ENCODE peak calls at places on chromosome 21, in seven cellular contexts. V is H9; I is K562; L is CD8-positive, alpha-beta T cell; H is nephron progenitor cell; U is fibroblast of the aortic adventitia; X is A549. T is an unnamed sample.

GRCh38 chr21:14569868-14570267 is 23.8 kb upstream of the SAMSN1 start:
- DNase-seq in V (no peak), I (no peak), L (no peak), H (no peak), U (no peak), X (no peak), T (no peak)

GRCh38 chr21:25552856-25553255 is 54.4 kb downstream of the MRPL39 start:
- DNase-seq in V (no peak), I (no peak), L (no peak), H (no peak), U (no peak), X (no peak), T (no peak)

GRCh38 chr21:45293214-45293725 is 5.6 kb upstream of the POFUT2 start:
- DNase-seq in V (peak; percentile 27), I (no peak), L (no peak), H (no peak), U (peak; percentile 45), X (no peak), T (no peak)

GRCh38 chr21:46352913-46353312 is 29.0 kb downstream of the PCNT start:
- DNase-seq in V (no peak), I (no peak), L (no peak), H (no peak), U (no peak), X (no peak), T (no peak)

GRCh38 chr21:35974801-35975200 is 85.5 kb downstream of the SETD4 start:
- DNase-seq in V (no peak), I (no peak), L (no peak), H (no peak), U (no peak), X (no peak), T (no peak)

GRCh38 chr21:23936224-23936623 is 1671.1 kb downstream of the MRPL39 start:
- DNase-seq in V (no peak), I (peak; percentile 11), L (no peak), H (no peak), U (peak; percentile 25), X (peak; percentile 0), T (no peak)

GRCh38 chr21:43827015-43827611 is 37.7 kb downstream of the RRP1 start:
- DNase-seq in V (no peak), I (no peak), L (no peak), H (no peak), U (peak; percentile 65), X (peak; percentile 41), T (peak; percentile 80)

GRCh38 chr21:35470522-35470921 is 421.4 kb upstream of the RUNX1 start:
- DNase-seq in V (peak; percentile 51), I (peak; percentile 51), L (no peak), H (no peak), U (no peak), X (no peak), T (no peak)

GRCh38 chr21:34593954-34594531 is 20.9 kb downstream of the RCAN1 start:
- DNase-seq in V (no peak), I (no peak), L (no peak), H (no peak), U (no peak), X (no peak), T (no peak)

GRCh38 chr21:45323487-45324380 is 36.0 kb upstream of the POFUT2 start:
- DNase-seq in V (no peak), I (no peak), L (no peak), H (no peak), U (peak; percentile 63), X (no peak), T (no peak)

GRCh38 chr21:44316277-44316900 is 16.5 kb downstream of the PFKL start:
- DNase-seq in V (no peak), I (no peak), L (no peak), H (no peak), U (no peak), X (no peak), T (no peak)

GRCh38 chr21:25898671-25899070 is 163.9 kb downstream of the GABPA start:
- DNase-seq in V (no peak), I (no peak), L (no peak), H (no peak), U (peak; percentile 24), X (no peak), T (no peak)

GRCh38 chr21:43669828-43670605 is 10.7 kb downstream of the RRP1B start:
- DNase-seq in V (no peak), I (no peak), L (no peak), H (no peak), U (no peak), X (no peak), T (no peak)

GRCh38 chr21:46661211-46661625 is 25.7 kb downstream of the PRMT2 start:
- DNase-seq in V (peak; percentile 80), I (no peak), L (peak; percentile 76), H (peak; percentile 81), U (peak; percentile 83), X (no peak), T (peak; percentile 68)

GRCh38 chr21:30227633-30228404 is 11.9 kb upstream of the CLDN8 start:
- DNase-seq in V (no peak), I (no peak), L (no peak), H (no peak), U (peak; percentile 80), X (peak; percentile 43), T (peak; percentile 48)

GRCh38 chr21:45017376-45017960 is 56.9 kb upstream of the ADARB1 start:
- DNase-seq in V (no peak), I (no peak), L (no peak), H (no peak), U (no peak), X (no peak), T (no peak)

GRCh38 chr21:45192332-45192731 is 95.4 kb downstream of the POFUT2 start:
- DNase-seq in V (no peak), I (no peak), L (no peak), H (no peak), U (no peak), X (no peak), T (no peak)

GRCh38 chr21:33402011-33402979 is 918 bp upstream of the IFNGR2 start:
- DNase-seq in V (peak; percentile 60), I (no peak), L (peak; percentile 58), H (peak; percentile 25), U (peak; percentile 72), X (no peak), T (peak; percentile 65)

GRCh38 chr21:45982256-45982757 is 737 bp downstream of the COL6A1 start:
- DNase-seq in V (no peak), I (no peak), L (no peak), H (peak; percentile 45), U (no peak), X (no peak), T (no peak)

GRCh38 chr21:45292399-45293213 is 4.9 kb upstream of the POFUT2 start:
- DNase-seq in V (peak; percentile 88), I (peak; percentile 87), L (peak; percentile 85), H (peak; percentile 89), U (peak; percentile 84), X (peak; percentile 77), T (peak; percentile 76)

GRCh38 chr21:25563399-25564116 is 43.7 kb downstream of the MRPL39 start:
- DNase-seq in V (no peak), I (no peak), L (no peak), H (no peak), U (peak; percentile 10), X (no peak), T (no peak)

GRCh38 chr21:26115899-26116298 is 54.7 kb downstream of the APP start:
- DNase-seq in V (no peak), I (no peak), L (no peak), H (no peak), U (peak; percentile 60), X (peak; percentile 6), T (peak; percentile 46)

GRCh38 chr21:38506606-38507331 is 8.5 kb upstream of the ERG start:
- DNase-seq in V (no peak), I (no peak), L (no peak), H (no peak), U (no peak), X (no peak), T (no peak)

GRCh38 chr21:38511198-38511597 is 12.9 kb upstream of the ERG start:
- DNase-seq in V (no peak), I (no peak), L (no peak), H (no peak), U (no peak), X (no peak), T (no peak)

GRCh38 chr21:38505654-38506523 is 7.6 kb upstream of the ERG start:
- DNase-seq in V (peak; percentile 53), I (no peak), L (no peak), H (no peak), U (peak; percentile 89), X (peak; percentile 56), T (peak; percentile 60)

GRCh38 chr21:38507374-38507942 is 9.2 kb upstream of the ERG start:
- DNase-seq in V (no peak), I (no peak), L (no peak), H (no peak), U (no peak), X (no peak), T (no peak)

GRCh38 chr21:38511662-38512243 is 13.5 kb upstream of the ERG start:
- DNase-seq in V (no peak), I (no peak), L (no peak), H (no peak), U (no peak), X (no peak), T (no peak)
- TF ChIP-seq CTCF in V (peak; percentile 12), I (no peak), L (no peak), H (no peak), U (peak; percentile 4), X (no peak), T (no peak)

DNA sequence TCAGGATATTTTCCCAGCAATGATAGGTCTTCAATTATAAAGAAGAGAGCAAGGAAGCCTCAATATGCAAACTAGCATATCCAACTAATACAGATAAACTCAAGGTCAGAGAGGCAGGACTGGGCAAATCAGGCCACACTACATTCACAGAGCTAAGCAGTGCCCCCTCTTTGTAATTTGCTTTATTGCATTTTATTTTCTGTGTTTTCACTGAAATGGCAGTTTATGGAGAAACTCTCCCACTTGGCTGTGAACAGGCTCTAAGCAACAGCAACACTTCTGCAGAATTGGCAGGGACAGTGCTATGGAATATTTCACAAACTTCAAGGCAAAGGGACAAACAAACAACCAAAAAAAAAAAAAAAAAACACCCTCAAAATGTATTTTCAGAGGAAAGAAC is 93.4 kb upstream of the SOD1 start:
- DNase-seq in V (no peak), I (no peak), L (no peak), H (no peak), U (no peak), X (no peak), T (no peak)
- TF ChIP-seq CTCF in V (peak; percentile 44), I (peak; percentile 39), L (no peak), H (no peak), U (peak; percentile 12), X (no peak), T (no peak)

DNA sequence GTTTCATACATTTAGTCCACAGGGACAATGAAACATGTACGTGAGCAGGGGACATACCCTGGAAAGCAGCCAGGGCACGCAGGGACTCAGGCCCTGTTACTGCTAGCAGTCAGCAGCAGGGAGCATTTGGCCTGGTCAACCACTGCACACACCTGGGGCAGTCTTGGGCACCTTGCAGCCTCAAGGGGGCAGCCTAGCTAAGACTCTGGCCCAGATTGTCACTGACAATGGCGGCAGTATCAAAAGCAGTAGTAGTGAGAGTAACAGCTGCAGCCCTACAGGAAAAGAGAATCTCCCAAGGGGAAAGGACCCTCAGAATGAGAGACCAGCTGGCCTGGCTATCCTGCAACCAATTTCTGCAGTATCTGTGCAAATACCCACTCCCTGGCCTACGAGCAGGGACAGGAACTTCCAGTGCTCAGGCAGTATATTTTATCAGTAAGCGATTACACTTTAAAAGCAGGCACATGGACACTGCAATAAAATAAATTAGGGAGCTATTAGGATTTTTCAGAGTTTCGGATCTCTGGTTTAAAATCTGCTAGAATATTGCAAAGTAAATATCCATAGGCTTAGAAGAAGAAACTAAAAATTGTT is 475.6 kb downstream of the LTN1 start:
- DNase-seq in V (peak; percentile 92), I (no peak), L (peak; percentile 71), H (peak; percentile 75), U (no peak), X (peak; percentile 59), T (no peak)
- TF ChIP-seq CTCF in V (peak; percentile 89), I (peak; percentile 22), L (peak; percentile 63), H (peak; percentile 64), U (peak; percentile 15), X (peak; percentile 30), T (peak; percentile 67)

GRCh38 chr21:39204134-39204533 is 20.9 kb upstream of the PSMG1 start:
- DNase-seq in V (no peak), I (peak; percentile 21), L (no peak), H (no peak), U (no peak), X (no peak), T (no peak)
- TF ChIP-seq CTCF in V (peak; percentile 45), I (no peak), L (peak; percentile 29), H (no peak), U (peak; percentile 52), X (no peak), T (peak; percentile 60)

T was measured in HFFc6.